ENCODE peak calls at places on chromosome 7, in five cellular contexts. One of them, this sample, is unnamed.

GRCh38 chr7:35334511-35334910 is 80.6 kb upstream of the TBX20 start:
- DNase-seq in progenitor cell of endocrine pancreas: no peak
- DNase-seq in kidney epithelial cell: peak
- DNase-seq in CD4-positive, alpha-beta T cell: no peak
- DNase-seq in PC-3: peak
- DNase-seq in this sample: no peak

GRCh38 chr7:22576941-22577927 is 77.2 kb upstream of the STEAP1B start:
- DNase-seq in CD4-positive, alpha-beta T cell: no peak
- DNase-seq in kidney epithelial cell: peak
- DNase-seq in progenitor cell of endocrine pancreas: no peak
- DNase-seq in PC-3: peak
- DNase-seq in this sample: no peak

GRCh38 chr7:115724400-115725056 is 306.0 kb downstream of the TFEC start:
- DNase-seq in kidney epithelial cell: no peak
- DNase-seq in PC-3: peak
- DNase-seq in progenitor cell of endocrine pancreas: no peak
- DNase-seq in CD4-positive, alpha-beta T cell: no peak
- DNase-seq in this sample: no peak

GRCh38 chr7:131067220-131067619 is 260.5 kb upstream of the MKLN1 start:
- DNase-seq in PC-3: no peak
- DNase-seq in kidney epithelial cell: no peak
- DNase-seq in CD4-positive, alpha-beta T cell: no peak
- DNase-seq in progenitor cell of endocrine pancreas: no peak
- DNase-seq in this sample: no peak

GRCh38 chr7:118657391-118658005 is 433.0 kb downstream of the ANKRD7 start:
- DNase-seq in PC-3: no peak
- DNase-seq in progenitor cell of endocrine pancreas: no peak
- DNase-seq in kidney epithelial cell: no peak
- DNase-seq in CD4-positive, alpha-beta T cell: no peak
- DNase-seq in this sample: no peak

GRCh38 chr7:137851361-137851945 is 4.7 kb upstream of the DGKI start:
- DNase-seq in kidney epithelial cell: no peak
- DNase-seq in PC-3: no peak
- DNase-seq in CD4-positive, alpha-beta T cell: no peak
- DNase-seq in progenitor cell of endocrine pancreas: no peak
- DNase-seq in this sample: no peak

GRCh38 chr7:50562126-50562525 is 3.1 kb downstream of the DDC start:
- DNase-seq in progenitor cell of endocrine pancreas: no peak
- DNase-seq in kidney epithelial cell: no peak
- DNase-seq in PC-3: no peak
- DNase-seq in CD4-positive, alpha-beta T cell: no peak
- DNase-seq in this sample: no peak

GRCh38 chr7:35988818-35989217 is 164.2 kb upstream of the EEPD1 start:
- DNase-seq in kidney epithelial cell: no peak
- DNase-seq in PC-3: no peak
- DNase-seq in CD4-positive, alpha-beta T cell: no peak
- DNase-seq in progenitor cell of endocrine pancreas: no peak
- DNase-seq in this sample: no peak

GRCh38 chr7:75660566-75661215 is 78.0 kb downstream of the HIP1 start:
- DNase-seq in PC-3: no peak
- DNase-seq in progenitor cell of endocrine pancreas: no peak
- DNase-seq in CD4-positive, alpha-beta T cell: no peak
- DNase-seq in kidney epithelial cell: no peak
- DNase-seq in this sample: no peak

GRCh38 chr7:7134036-7134435 is 48.3 kb upstream of the C1GALT1 start:
- DNase-seq in progenitor cell of endocrine pancreas: no peak
- DNase-seq in kidney epithelial cell: no peak
- DNase-seq in PC-3: no peak
- DNase-seq in CD4-positive, alpha-beta T cell: no peak
- DNase-seq in this sample: no peak

GRCh38 chr7:26704786-26705185 is 159.6 kb downstream of the SKAP2 start:
- DNase-seq in PC-3: no peak
- DNase-seq in CD4-positive, alpha-beta T cell: no peak
- DNase-seq in progenitor cell of endocrine pancreas: no peak
- DNase-seq in kidney epithelial cell: no peak
- DNase-seq in this sample: no peak

GRCh38 chr7:1377111-1377909 is 82.0 kb downstream of the MICALL2 start:
- DNase-seq in PC-3: no peak
- DNase-seq in progenitor cell of endocrine pancreas: no peak
- DNase-seq in kidney epithelial cell: no peak
- DNase-seq in CD4-positive, alpha-beta T cell: no peak
- DNase-seq in this sample: no peak
- TF ChIP-seq CTCF in PC-3: peak
- TF ChIP-seq CTCF in progenitor cell of endocrine pancreas: no peak
- TF ChIP-seq CTCF in kidney epithelial cell: no peak
- TF ChIP-seq CTCF in CD4-positive, alpha-beta T cell: no peak
- TF ChIP-seq CTCF in this sample: peak

DNA sequence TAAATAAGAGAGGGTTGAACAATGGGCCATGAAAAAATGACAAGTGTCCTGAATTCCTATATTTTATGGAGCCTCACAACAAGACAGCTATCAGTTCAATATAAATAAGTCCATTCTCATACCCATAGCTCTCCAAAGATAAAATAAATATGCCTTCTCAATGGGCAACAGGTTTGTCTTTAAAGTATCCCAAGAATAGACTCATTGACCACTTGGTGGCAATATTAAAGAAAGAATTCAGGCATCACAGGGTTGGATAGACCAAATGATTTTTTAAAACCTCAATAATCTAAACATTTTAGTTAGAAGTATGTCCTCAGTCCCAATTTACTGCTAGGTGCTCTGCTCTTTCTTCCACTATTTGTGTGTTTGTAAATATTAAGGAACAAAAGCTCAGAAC is 165.1 kb upstream of the WNT16 start:
- DNase-seq in progenitor cell of endocrine pancreas: no peak
- DNase-seq in PC-3: no peak
- DNase-seq in kidney epithelial cell: no peak
- DNase-seq in CD4-positive, alpha-beta T cell: no peak
- DNase-seq in this sample: no peak
- TF ChIP-seq CTCF in progenitor cell of endocrine pancreas: no peak
- TF ChIP-seq CTCF in PC-3: no peak
- TF ChIP-seq CTCF in kidney epithelial cell: no peak
- TF ChIP-seq CTCF in CD4-positive, alpha-beta T cell: no peak
- TF ChIP-seq CTCF in this sample: no peak

GRCh38 chr7:143408686-143409551 is at the start of gene EPHA1:
- DNase-seq in CD4-positive, alpha-beta T cell: peak
- DNase-seq in PC-3: peak
- DNase-seq in kidney epithelial cell: no peak
- DNase-seq in progenitor cell of endocrine pancreas: peak
- DNase-seq in this sample: no peak
- TF ChIP-seq CTCF in CD4-positive, alpha-beta T cell: peak
- TF ChIP-seq CTCF in PC-3: peak
- TF ChIP-seq CTCF in kidney epithelial cell: peak
- TF ChIP-seq CTCF in progenitor cell of endocrine pancreas: peak
- TF ChIP-seq CTCF in this sample: peak

DNA sequence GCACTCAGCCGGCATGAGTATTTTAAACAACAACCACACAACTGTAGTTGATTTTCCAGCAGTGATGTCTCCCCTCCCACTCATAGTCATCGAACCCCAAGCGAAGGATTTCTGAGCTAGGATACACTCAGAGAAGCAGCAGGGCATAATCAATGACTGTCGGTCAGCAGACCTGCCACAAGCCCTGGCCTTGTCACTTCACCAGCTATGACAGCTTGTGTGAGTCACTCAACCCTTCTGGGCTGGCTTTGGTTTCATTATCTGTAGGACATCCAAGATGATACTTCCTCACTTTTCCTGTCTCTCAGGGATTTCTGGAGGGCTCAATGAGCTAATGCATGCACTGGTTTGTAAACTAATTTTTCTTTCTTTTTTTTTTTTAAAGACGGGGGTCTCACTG is 22.0 kb upstream of the UBE3C start:
- DNase-seq in CD4-positive, alpha-beta T cell: no peak
- DNase-seq in PC-3: peak
- DNase-seq in kidney epithelial cell: no peak
- DNase-seq in progenitor cell of endocrine pancreas: no peak
- DNase-seq in this sample: no peak
- TF ChIP-seq CTCF in CD4-positive, alpha-beta T cell: no peak
- TF ChIP-seq CTCF in PC-3: no peak
- TF ChIP-seq CTCF in kidney epithelial cell: no peak
- TF ChIP-seq CTCF in progenitor cell of endocrine pancreas: no peak
- TF ChIP-seq CTCF in this sample: no peak

This sample was measured in D721Med.